ENCODE peak calls at places on chromosomes 12 and 14, in eight cellular contexts. C, E, H, F, K, Q, Y and D are unnamed samples.

GRCh38 chr14:83838221-83838620 is 1691.7 kb upstream of the FLRT2 start:
- DNase-seq in C (no peak), E (no peak), H (no peak), F (no peak), K (no peak), Q (no peak), Y (no peak), D (no peak)

GRCh38 chr14:31261859-31262739 is 54.5 kb upstream of the HECTD1 start:
- DNase-seq in C (peak), E (peak), H (no peak), F (peak), K (peak), Q (no peak), Y (no peak), D (peak)

GRCh38 chr12:3336606-3337311 is 154.2 kb upstream of the PRMT8 start:
- DNase-seq in C (peak), E (no peak), H (no peak), F (peak), K (peak), Q (peak), Y (no peak), D (no peak)

GRCh38 chr14:24960816-24961215 is 89.1 kb downstream of the STXBP6 start:
- DNase-seq in C (peak), E (no peak), H (no peak), F (no peak), K (peak), Q (no peak), Y (no peak), D (no peak)

GRCh38 chr12:3152892-3153291 is 75.7 kb downstream of the TSPAN9 start:
- DNase-seq in C (no peak), E (no peak), H (no peak), F (no peak), K (no peak), Q (no peak), Y (no peak), D (no peak)

GRCh38 chr14:50726372-50727107 is 58.4 kb upstream of the SAV1 start:
- DNase-seq in C (peak), E (no peak), H (no peak), F (no peak), K (peak), Q (no peak), Y (no peak), D (no peak)

GRCh38 chr14:103594265-103594664 is 31.5 kb downstream of the COA8 start:
- DNase-seq in C (no peak), E (no peak), H (no peak), F (peak), K (peak), Q (no peak), Y (no peak), D (no peak)

GRCh38 chr14:105414456-105415371 is 4.9 kb upstream of the MTA1 start:
- DNase-seq in C (peak), E (peak), H (no peak), F (peak), K (peak), Q (no peak), Y (peak), D (peak)

GRCh38 chr12:70091021-70091521 is 152.2 kb upstream of the CNOT2 start:
- DNase-seq in C (no peak), E (no peak), H (no peak), F (no peak), K (no peak), Q (no peak), Y (no peak), D (no peak)

GRCh38 chr14:62739647-62740046 is 305.6 kb downstream of the KCNH5 start:
- DNase-seq in C (no peak), E (no peak), H (no peak), F (no peak), K (no peak), Q (no peak), Y (no peak), D (no peak)

GRCh38 chr12:99054601-99055128 is 409.6 kb downstream of the APAF1 start:
- DNase-seq in C (no peak), E (no peak), H (no peak), F (no peak), K (no peak), Q (no peak), Y (no peak), D (no peak)

GRCh38 chr14:83433618-83434017 is 1900.0 kb upstream of the SEL1L start:
- DNase-seq in C (no peak), E (no peak), H (no peak), F (no peak), K (no peak), Q (no peak), Y (no peak), D (no peak)

GRCh38 chr14:64841772-64842490 is 37.8 kb downstream of the SPTB start:
- DNase-seq in C (no peak), E (no peak), H (no peak), F (no peak), K (no peak), Q (no peak), Y (peak), D (no peak)

GRCh38 chr12:68358532-68359485 is 26.6 kb upstream of the MDM1 start:
- DNase-seq in C (peak), E (peak), H (no peak), F (peak), K (peak), Q (peak), Y (no peak), D (peak)

GRCh38 chr12:19707948-19708409 is 268.7 kb downstream of the AEBP2 start:
- DNase-seq in C (peak), E (no peak), H (no peak), F (no peak), K (peak), Q (peak), Y (no peak), D (no peak)

GRCh38 chr14:94677747-94678146 is 65.6 kb downstream of the SERPINA3 start:
- DNase-seq in C (no peak), E (no peak), H (peak), F (no peak), K (no peak), Q (no peak), Y (no peak), D (no peak)

GRCh38 chr12:46446645-46447044 is 74.1 kb upstream of the SLC38A2 start:
- DNase-seq in C (no peak), E (no peak), H (no peak), F (no peak), K (no peak), Q (no peak), Y (no peak), D (no peak)

GRCh38 chr12:82359115-82359478 is 768 bp downstream of the METTL25 start:
- DNase-seq in C (peak), E (peak), H (no peak), F (no peak), K (no peak), Q (no peak), Y (peak), D (no peak)

GRCh38 chr14:32601908-32602307 is 272.8 kb downstream of the AKAP6 start:
- DNase-seq in C (peak), E (no peak), H (no peak), F (no peak), K (no peak), Q (no peak), Y (no peak), D (no peak)

GRCh38 chr12:9827209-9827888 is at the start of gene KLRF1:
- DNase-seq in C (no peak), E (no peak), H (no peak), F (no peak), K (no peak), Q (no peak), Y (no peak), D (no peak)

GRCh38 chr12:75812341-75813018 is 219.1 kb downstream of the PHLDA1 start:
- DNase-seq in C (peak), E (no peak), H (no peak), F (no peak), K (peak), Q (no peak), Y (no peak), D (no peak)

GRCh38 chr12:575129-575502 is 88.1 kb downstream of the NINJ2 start:
- DNase-seq in C (no peak), E (no peak), H (peak), F (no peak), K (no peak), Q (no peak), Y (no peak), D (no peak)

GRCh38 chr14:73750161-73750901 is 36.1 kb upstream of the PNMA1 start:
- DNase-seq in C (no peak), E (no peak), H (no peak), F (no peak), K (no peak), Q (no peak), Y (no peak), D (no peak)

GRCh38 chr12:108666326-108666995 is 32.8 kb upstream of the SELPLG start:
- DNase-seq in C (peak), E (no peak), H (no peak), F (no peak), K (peak), Q (no peak), Y (no peak), D (no peak)

GRCh38 chr12:110579889-110580253 is 3.2 kb downstream of the PPTC7 start:
- DNase-seq in C (no peak), E (no peak), H (no peak), F (no peak), K (no peak), Q (no peak), Y (no peak), D (no peak)

GRCh38 chr14:69999246-69999645 is 120.0 kb downstream of the SMOC1 start:
- DNase-seq in C (peak), E (no peak), H (no peak), F (peak), K (peak), Q (no peak), Y (no peak), D (no peak)

GRCh38 chr14:23639891-23640523 is 3.8 kb downstream of the DHRS2 start:
- DNase-seq in C (no peak), E (no peak), H (no peak), F (no peak), K (no peak), Q (no peak), Y (no peak), D (no peak)

GRCh38 chr12:123914726-123915345 is 57.8 kb downstream of the CCDC92 start:
- DNase-seq in C (no peak), E (no peak), H (no peak), F (no peak), K (no peak), Q (no peak), Y (no peak), D (no peak)

GRCh38 chr14:101497910-101498860 is 63.1 kb upstream of the DIO3 start:
- DNase-seq in C (no peak), E (peak), H (peak), F (peak), K (no peak), Q (no peak), Y (no peak), D (no peak)

GRCh38 chr12:116483959-116484699 is 75.1 kb upstream of the MAP1LC3B2 start:
- DNase-seq in C (no peak), E (no peak), H (no peak), F (no peak), K (no peak), Q (no peak), Y (no peak), D (no peak)

GRCh38 chr12:79547044-79547734 is 143.6 kb downstream of the PAWR start:
- DNase-seq in C (peak), E (no peak), H (no peak), F (peak), K (peak), Q (peak), Y (no peak), D (peak)

GRCh38 chr12:52552055-52552454 is 890 bp downstream of the KRT71 start:
- DNase-seq in C (no peak), E (no peak), H (no peak), F (no peak), K (no peak), Q (no peak), Y (no peak), D (no peak)

GRCh38 chr12:106304001-106304421 is 1.5 kb downstream of the TCP11L2 start:
- DNase-seq in C (no peak), E (no peak), H (no peak), F (peak), K (no peak), Q (no peak), Y (no peak), D (no peak)

GRCh38 chr12:93699271-93700141 is 22.3 kb downstream of the CRADD start:
- DNase-seq in C (peak), E (no peak), H (no peak), F (no peak), K (peak), Q (no peak), Y (no peak), D (no peak)

GRCh38 chr12:24379493-24379892 is 430.0 kb upstream of the SOX5 start:
- DNase-seq in C (no peak), E (no peak), H (no peak), F (no peak), K (no peak), Q (no peak), Y (no peak), D (no peak)

GRCh38 chr12:112741106-112741505 is 50.4 kb upstream of the RPH3A start:
- DNase-seq in C (no peak), E (no peak), H (no peak), F (no peak), K (no peak), Q (no peak), Y (no peak), D (no peak)

GRCh38 chr12:45051490-45052105 is 699 bp upstream of the DBX2 start:
- DNase-seq in C (peak), E (no peak), H (no peak), F (no peak), K (peak), Q (no peak), Y (no peak), D (no peak)

GRCh38 chr12:6534914-6535696 is 788 bp downstream of the GAPDH start:
- DNase-seq in C (peak), E (peak), H (peak), F (peak), K (peak), Q (no peak), Y (peak), D (peak)
- TF ChIP-seq CTCF in C (no peak), E (peak), H (no peak), F (peak), K (peak), Q (no peak), Y (no peak), D (no peak)

GRCh38 chr12:12645485-12645884 is 33.8 kb downstream of the CREBL2 start:
- DNase-seq in C (peak), E (no peak), H (no peak), F (peak), K (peak), Q (peak), Y (no peak), D (no peak)
- TF ChIP-seq CTCF in C (peak), E (no peak), H (no peak), F (peak), K (peak), Q (peak), Y (peak), D (peak)

GRCh38 chr12:64392221-64392620 is 1.7 kb upstream of the C12orf56 start:
- DNase-seq in C (peak), E (no peak), H (no peak), F (no peak), K (peak), Q (no peak), Y (no peak), D (no peak)
- TF ChIP-seq CTCF in C (peak), E (no peak), H (no peak), F (peak), K (peak), Q (peak), Y (peak), D (no peak)

GRCh38 chr14:59200214-59200613 is 11.7 kb downstream of the DAAM1 start:
- DNase-seq in C (no peak), E (no peak), H (no peak), F (no peak), K (no peak), Q (no peak), Y (no peak), D (no peak)

GRCh38 chr14:59199614-59200013 is 11.1 kb downstream of the DAAM1 start:
- DNase-seq in C (no peak), E (no peak), H (no peak), F (no peak), K (peak), Q (no peak), Y (no peak), D (no peak)

GRCh38 chr14:59202031-59202430 is 13.6 kb downstream of the DAAM1 start:
- DNase-seq in C (no peak), E (no peak), H (no peak), F (no peak), K (no peak), Q (no peak), Y (no peak), D (no peak)

GRCh38 chr14:59197695-59198262 is 9.3 kb downstream of the DAAM1 start:
- DNase-seq in C (no peak), E (no peak), H (no peak), F (no peak), K (no peak), Q (no peak), Y (no peak), D (no peak)

DNA sequence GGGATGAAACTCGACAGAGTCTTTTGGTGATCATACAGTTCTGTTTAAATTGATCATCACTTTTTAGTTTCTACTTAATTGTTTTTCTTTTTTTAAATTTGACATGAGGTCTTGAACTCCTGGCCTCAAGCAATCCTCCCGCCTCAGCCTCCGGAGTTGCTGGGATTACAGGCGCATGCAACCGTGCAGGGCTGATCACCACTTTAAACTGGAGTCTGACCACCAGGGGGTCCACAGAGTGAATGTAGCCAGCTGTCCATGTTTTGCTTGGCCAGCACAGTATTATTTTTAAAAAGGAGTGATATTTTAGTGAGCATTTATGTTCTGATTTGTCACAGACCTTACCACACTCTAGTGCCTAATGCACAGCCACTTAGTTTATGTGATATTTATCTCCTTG is 10.7 kb downstream of the DAAM1 start:
- DNase-seq in C (no peak), E (no peak), H (no peak), F (no peak), K (peak), Q (no peak), Y (no peak), D (no peak)
- TF ChIP-seq CTCF in C (no peak), E (no peak), H (no peak), F (no peak), K (peak), Q (peak), Y (no peak), D (no peak)

GRCh38 chr14:96264850-96265249 is 8.8 kb downstream of the BDKRB1 start:
- DNase-seq in C (peak), E (no peak), H (no peak), F (no peak), K (no peak), Q (no peak), Y (no peak), D (no peak)
- TF ChIP-seq CTCF in C (peak), E (no peak), H (no peak), F (peak), K (peak), Q (peak), Y (no peak), D (no peak)

GRCh38 chr12:47551426-47551851 is 154.4 kb downstream of the RPAP3 start:
- DNase-seq in C (peak), E (no peak), H (no peak), F (no peak), K (no peak), Q (no peak), Y (no peak), D (no peak)

GRCh38 chr12:47545938-47546609 is 159.8 kb downstream of the RPAP3 start:
- DNase-seq in C (no peak), E (no peak), H (no peak), F (no peak), K (no peak), Q (no peak), Y (no peak), D (no peak)

GRCh38 chr12:47549258-47549657 is 156.6 kb downstream of the RPAP3 start:
- DNase-seq in C (no peak), E (no peak), H (no peak), F (no peak), K (no peak), Q (no peak), Y (no peak), D (no peak)

DNA sequence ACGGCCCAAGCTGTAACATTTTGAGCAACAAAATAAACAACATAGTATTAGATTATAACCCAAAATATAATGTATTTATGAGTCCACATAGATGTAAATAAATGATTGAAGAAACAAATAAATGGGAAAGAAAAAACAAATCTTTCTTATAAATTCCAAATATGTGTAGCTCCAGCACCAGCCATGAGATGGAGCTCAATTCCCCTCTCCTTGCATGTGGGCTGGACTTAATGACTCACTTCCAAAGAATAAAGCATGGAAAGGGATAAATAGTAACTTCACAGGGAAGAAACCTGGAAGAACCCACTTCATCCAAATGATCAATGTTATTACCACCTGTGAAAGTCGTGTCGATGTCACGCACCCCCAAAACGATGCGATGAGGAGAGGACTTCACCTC is 158.8 kb downstream of the RPAP3 start:
- DNase-seq in C (peak), E (no peak), H (no peak), F (no peak), K (peak), Q (no peak), Y (no peak), D (no peak)
- TF ChIP-seq CTCF in C (peak), E (no peak), H (no peak), F (no peak), K (peak), Q (peak), Y (no peak), D (no peak)

GRCh38 chr14:54722791-54723432 is 156.0 kb downstream of the SAMD4A start:
- DNase-seq in C (peak), E (no peak), H (no peak), F (no peak), K (peak), Q (no peak), Y (no peak), D (no peak)
- TF ChIP-seq CTCF in C (peak), E (no peak), H (no peak), F (no peak), K (peak), Q (peak), Y (peak), D (no peak)

GRCh38 chr14:19947413-19948090 is 16.8 kb downstream of the OR4K1 start:
- DNase-seq in C (no peak), E (no peak), H (no peak), F (no peak), K (no peak), Q (no peak), Y (no peak), D (no peak)
- TF ChIP-seq CTCF in C (no peak), E (no peak), H (no peak), F (no peak), K (no peak), Q (no peak), Y (no peak), D (no peak)

GRCh38 chr12:64466178-64466577 is 14.3 kb downstream of the TBK1 start:
- DNase-seq in C (no peak), E (no peak), H (no peak), F (no peak), K (no peak), Q (no peak), Y (no peak), D (no peak)

GRCh38 chr12:64468966-64469365 is 17.0 kb downstream of the TBK1 start:
- DNase-seq in C (no peak), E (no peak), H (no peak), F (no peak), K (no peak), Q (no peak), Y (no peak), D (no peak)

GRCh38 chr12:64469455-64470142 is 17.7 kb downstream of the TBK1 start:
- DNase-seq in C (no peak), E (no peak), H (no peak), F (no peak), K (no peak), Q (no peak), Y (no peak), D (no peak)

GRCh38 chr12:64473176-64473575 is 21.3 kb downstream of the TBK1 start:
- DNase-seq in C (no peak), E (no peak), H (no peak), F (no peak), K (no peak), Q (no peak), Y (no peak), D (no peak)

GRCh38 chr12:64470507-64470906 is 18.6 kb downstream of the TBK1 start:
- DNase-seq in C (no peak), E (no peak), H (no peak), F (no peak), K (no peak), Q (no peak), Y (no peak), D (no peak)
- TF ChIP-seq CTCF in C (no peak), E (no peak), H (no peak), F (no peak), K (no peak), Q (no peak), Y (no peak), D (no peak)